ENCODE peak calls at places on chromosomes 3 and 15, in four cellular contexts. K is PC-3, N is hepatocyte, I is OCI-LY7. A is an unnamed sample.

GRCh38 chr3:133941390-133941789 is 45.7 kb upstream of the RAB6B start:
- DNase-seq in K (no peak), I (no peak), N (no peak), A (no peak)

GRCh38 chr3:46848271-46849097 is 14.8 kb downstream of the MYL3 start:
- DNase-seq in K (peak; percentile 28), I (peak; percentile 19), N (peak; percentile 46), A (no peak)

GRCh38 chr3:97830627-97831026 is 8.8 kb downstream of the CRYBG3 start:
- DNase-seq in K (no peak), N (no peak), I (no peak), A (no peak)

GRCh38 chr3:8632402-8633237 is 12.0 kb downstream of the SSUH2 start:
- DNase-seq in K (peak; percentile 58), I (no peak), N (no peak), A (no peak)

GRCh38 chr15:68632101-68632500 is 53.3 kb downstream of the CORO2B start:
- DNase-seq in K (no peak), I (peak; percentile 65), N (no peak), A (no peak)

GRCh38 chr3:58572634-58573230 is 4.5 kb downstream of the FAM107A start:
- DNase-seq in K (no peak), N (no peak), I (no peak), A (no peak)

GRCh38 chr15:99509686-99510461 is 55.9 kb upstream of the MEF2A start:
- DNase-seq in I (peak; percentile 42), N (no peak), K (no peak), A (no peak)

GRCh38 chr3:16417945-16418739 is 95.4 kb downstream of the RFTN1 start:
- DNase-seq in K (no peak), I (no peak), N (no peak), A (no peak)

GRCh38 chr3:113231827-113232253 is 20.5 kb downstream of the BOC start:
- DNase-seq in N (peak; percentile 68), I (no peak), K (peak; percentile 95), A (peak; percentile 71)

GRCh38 chr3:82342521-82342920 is 581.1 kb upstream of the GBE1 start:
- DNase-seq in K (no peak), N (no peak), I (no peak), A (no peak)

GRCh38 chr3:39962566-39962965 is 153.2 kb downstream of the MYRIP start:
- DNase-seq in N (no peak), I (no peak), K (no peak), A (no peak)

GRCh38 chr15:61228025-61228901 is 839 bp downstream of the RORA start:
- DNase-seq in K (peak; percentile 10), I (no peak), N (peak; percentile 35), A (no peak)

GRCh38 chr15:51227967-51228783 is 110.2 kb downstream of the CYP19A1 start:
- DNase-seq in N (peak; percentile 23), K (peak; percentile 52), I (no peak), A (peak; percentile 23)

GRCh38 chr15:67755264-67755663 is 70.0 kb upstream of the SKOR1 start:
- DNase-seq in K (no peak), I (no peak), N (no peak), A (no peak)

GRCh38 chr15:61367953-61368352 is 138.9 kb upstream of the RORA start:
- DNase-seq in I (no peak), K (no peak), N (no peak), A (no peak)

GRCh38 chr15:36888018-36888992 is 212.0 kb downstream of the MEIS2 start:
- DNase-seq in I (no peak), N (no peak), K (no peak), A (no peak)

GRCh38 chr15:71899665-71900064 is 89.3 kb downstream of the NR2E3 start:
- DNase-seq in K (no peak), I (no peak), N (no peak), A (no peak)

GRCh38 chr3:86937306-86937791 is 53.6 kb downstream of the VGLL3 start:
- DNase-seq in K (no peak), I (no peak), N (peak; percentile 38), A (peak; percentile 68)

GRCh38 chr15:92809880-92810361 is 90.2 kb upstream of the CHD2 start:
- DNase-seq in I (peak; percentile 91), N (peak; percentile 69), K (peak; percentile 32), A (no peak)

GRCh38 chr3:23981955-23982354 is 36.9 kb downstream of the NR1D2 start:
- DNase-seq in I (no peak), K (peak; percentile 23), N (no peak), A (no peak)

GRCh38 chr15:79595995-79596622 is 164.0 kb downstream of the MINAR1 start:
- DNase-seq in I (peak; percentile 92), K (peak; percentile 94), N (peak; percentile 92), A (peak; percentile 75)

GRCh38 chr3:4060064-4060463 is 243.1 kb upstream of the SETMAR start:
- DNase-seq in N (no peak), K (no peak), I (no peak), A (no peak)

GRCh38 chr15:82159922-82160321 is 102.6 kb downstream of the EFL1 start:
- DNase-seq in N (peak; percentile 34), K (peak; percentile 54), I (no peak), A (peak; percentile 79)

GRCh38 chr3:176078916-176079315 is 1118.4 kb downstream of the TBL1XR1 start:
- DNase-seq in N (no peak), I (no peak), K (no peak), A (no peak)

GRCh38 chr3:184016820-184017671 is 638 bp downstream of the ABCC5 start:
- DNase-seq in N (peak; percentile 81), I (peak; percentile 71), K (peak; percentile 71), A (no peak)

GRCh38 chr3:16498130-16498890 is 15.2 kb downstream of the RFTN1 start:
- DNase-seq in N (no peak), K (no peak), I (peak; percentile 47), A (no peak)

GRCh38 chr3:5187152-5187919 is at the start of gene EDEM1:
- DNase-seq in N (peak; percentile 97), K (peak; percentile 98), I (peak; percentile 96), A (peak; percentile 45)
- H2AFZ ChIP-seq in N (peak within 1 kb of the TSS; percentile 73), K (peak within 1 kb of the TSS; percentile 90), I (no peak within 1 kb of the TSS), A (peak within 1 kb of the TSS; percentile 83)

GRCh38 chr15:52805351-52806283 is 15.5 kb upstream of the ONECUT1 start:
- DNase-seq in I (no peak), N (no peak), K (no peak), A (no peak)
- H2AFZ ChIP-seq in I (no peak overlapping the region), N (peak overlapping the region; percentile 68), K (no peak overlapping the region), A (no peak overlapping the region)

GRCh38 chr3:125191730-125192129 is 20.8 kb downstream of the SLC12A8 start:
- DNase-seq in N (no peak), K (no peak), I (no peak), A (no peak)
- H2AFZ ChIP-seq in N (no peak overlapping the region), K (no peak overlapping the region), I (peak overlapping the region; percentile 84), A (no peak overlapping the region)

DNA sequence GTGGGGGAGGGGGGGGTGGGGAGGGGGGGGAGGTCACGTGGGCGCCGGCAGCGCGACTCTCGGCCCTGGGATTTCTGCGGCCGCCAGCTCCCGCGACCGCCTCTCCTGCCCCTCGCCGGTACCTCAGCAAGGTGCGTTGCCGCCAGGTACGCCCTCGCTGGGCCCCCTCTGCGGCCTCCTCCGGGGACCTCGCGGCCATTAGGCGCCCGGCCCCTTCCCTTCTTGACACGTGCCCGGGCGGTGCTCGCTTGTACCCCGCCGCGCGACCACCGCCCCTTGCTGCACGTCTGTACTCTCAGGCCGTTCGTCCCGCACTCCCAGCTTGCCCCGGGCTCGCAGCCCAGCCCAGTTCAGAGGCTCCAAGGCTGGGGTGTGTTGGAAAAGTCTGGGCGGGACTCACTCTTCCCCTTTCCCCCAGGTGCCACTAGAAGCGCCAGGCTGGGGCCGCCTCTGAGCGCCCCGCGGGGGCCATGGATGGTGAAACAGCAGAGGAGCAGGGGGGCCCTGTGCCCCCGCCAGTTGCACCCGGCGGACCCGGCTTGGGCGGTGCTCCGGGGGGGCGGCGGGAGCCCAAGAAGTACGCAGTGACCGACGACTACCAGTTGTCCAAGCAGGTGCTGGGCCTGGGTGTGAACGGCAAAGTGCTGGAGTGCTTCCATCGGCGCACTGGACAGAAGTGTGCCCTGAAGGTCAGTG is at the start of gene MAPKAPK3:
- DNase-seq in I (peak; percentile 47), K (peak; percentile 30), N (peak; percentile 83), A (no peak)
- H2AFZ ChIP-seq in I (peak within 1 kb of the TSS; percentile 94), K (peak within 1 kb of the TSS; percentile 99), N (peak within 1 kb of the TSS; percentile 86), A (peak within 1 kb of the TSS; percentile 81)